ENCODE peak calls at places on chromosomes 16 and 17, in nine cellular contexts. One of them, this sample, is unnamed. For H3K9me3, the result is how much of the 10 kb centered on the place peaks cover.

GRCh38 chr17:14201595-14201994 is 35.1 kb downstream of the CDRT15 start:
- DNase-seq in aorta: no peak
- DNase-seq in K562: no peak
- DNase-seq in AG04450: no peak
- DNase-seq in heart right ventricle: no peak
- DNase-seq in right atrium auricular region: no peak
- DNase-seq in psoas muscle: no peak
- DNase-seq in esophagus squamous epithelium: no peak
- DNase-seq in CD4-positive, CD25-positive, alpha-beta regulatory T cell: peak
- DNase-seq in this sample: no peak

GRCh38 chr16:4463522-4464163 is 10.8 kb downstream of the NMRAL1 start:
- DNase-seq in aorta: no peak
- DNase-seq in K562: no peak
- DNase-seq in AG04450: no peak
- DNase-seq in heart right ventricle: no peak
- DNase-seq in right atrium auricular region: no peak
- DNase-seq in psoas muscle: no peak
- DNase-seq in esophagus squamous epithelium: no peak
- DNase-seq in CD4-positive, CD25-positive, alpha-beta regulatory T cell: no peak
- DNase-seq in this sample: no peak

GRCh38 chr17:69573396-69573795 is 158.9 kb downstream of the MAP2K6 start:
- DNase-seq in aorta: no peak
- DNase-seq in K562: no peak
- DNase-seq in AG04450: no peak
- DNase-seq in heart right ventricle: no peak
- DNase-seq in right atrium auricular region: no peak
- DNase-seq in psoas muscle: no peak
- DNase-seq in esophagus squamous epithelium: no peak
- DNase-seq in CD4-positive, CD25-positive, alpha-beta regulatory T cell: no peak
- DNase-seq in this sample: no peak

GRCh38 chr16:67481561-67482259 is 753 bp upstream of the ATP6V0D1 start:
- DNase-seq in aorta: no peak
- DNase-seq in K562: no peak
- DNase-seq in AG04450: no peak
- DNase-seq in heart right ventricle: peak
- DNase-seq in right atrium auricular region: no peak
- DNase-seq in psoas muscle: peak
- DNase-seq in esophagus squamous epithelium: no peak
- DNase-seq in CD4-positive, CD25-positive, alpha-beta regulatory T cell: peak
- DNase-seq in this sample: peak

GRCh38 chr16:30567991-30568638 is 3.4 kb downstream of the ZNF688 start:
- DNase-seq in aorta: no peak
- DNase-seq in K562: no peak
- DNase-seq in AG04450: peak
- DNase-seq in heart right ventricle: no peak
- DNase-seq in right atrium auricular region: no peak
- DNase-seq in psoas muscle: no peak
- DNase-seq in esophagus squamous epithelium: no peak
- DNase-seq in CD4-positive, CD25-positive, alpha-beta regulatory T cell: peak
- DNase-seq in this sample: no peak

GRCh38 chr17:79722787-79723186 is 8.0 kb upstream of the ENPP7 start:
- DNase-seq in aorta: no peak
- DNase-seq in K562: no peak
- DNase-seq in AG04450: no peak
- DNase-seq in heart right ventricle: no peak
- DNase-seq in right atrium auricular region: no peak
- DNase-seq in psoas muscle: no peak
- DNase-seq in esophagus squamous epithelium: no peak
- DNase-seq in CD4-positive, CD25-positive, alpha-beta regulatory T cell: no peak
- DNase-seq in this sample: no peak

GRCh38 chr17:27571563-27572129 is 59.3 kb upstream of the LGALS9 start:
- DNase-seq in aorta: no peak
- DNase-seq in K562: no peak
- DNase-seq in AG04450: no peak
- DNase-seq in heart right ventricle: no peak
- DNase-seq in right atrium auricular region: no peak
- DNase-seq in psoas muscle: peak
- DNase-seq in esophagus squamous epithelium: no peak
- DNase-seq in CD4-positive, CD25-positive, alpha-beta regulatory T cell: no peak
- DNase-seq in this sample: no peak

GRCh38 chr16:88747588-88748301 is 37.3 kb downstream of the PIEZO1 start:
- DNase-seq in aorta: no peak
- DNase-seq in K562: peak
- DNase-seq in AG04450: no peak
- DNase-seq in heart right ventricle: no peak
- DNase-seq in right atrium auricular region: no peak
- DNase-seq in psoas muscle: no peak
- DNase-seq in esophagus squamous epithelium: no peak
- DNase-seq in CD4-positive, CD25-positive, alpha-beta regulatory T cell: peak
- DNase-seq in this sample: peak

GRCh38 chr17:42275527-42276358 is 448 bp downstream of the STAT5B start:
- DNase-seq in aorta: peak
- DNase-seq in K562: peak
- DNase-seq in AG04450: peak
- DNase-seq in heart right ventricle: no peak
- DNase-seq in right atrium auricular region: peak
- DNase-seq in psoas muscle: no peak
- DNase-seq in esophagus squamous epithelium: no peak
- DNase-seq in CD4-positive, CD25-positive, alpha-beta regulatory T cell: peak
- DNase-seq in this sample: peak

GRCh38 chr17:27929990-27930389 is 36.8 kb upstream of the LYRM9 start:
- DNase-seq in aorta: no peak
- DNase-seq in K562: no peak
- DNase-seq in AG04450: no peak
- DNase-seq in heart right ventricle: no peak
- DNase-seq in right atrium auricular region: no peak
- DNase-seq in psoas muscle: no peak
- DNase-seq in esophagus squamous epithelium: no peak
- DNase-seq in CD4-positive, CD25-positive, alpha-beta regulatory T cell: no peak
- DNase-seq in this sample: no peak

GRCh38 chr17:64692187-64692586 is 30.1 kb upstream of the SMURF2 start:
- DNase-seq in aorta: no peak
- DNase-seq in K562: no peak
- DNase-seq in AG04450: no peak
- DNase-seq in heart right ventricle: no peak
- DNase-seq in right atrium auricular region: no peak
- DNase-seq in psoas muscle: no peak
- DNase-seq in esophagus squamous epithelium: no peak
- DNase-seq in CD4-positive, CD25-positive, alpha-beta regulatory T cell: no peak
- DNase-seq in this sample: no peak

GRCh38 chr16:12917653-12918052 is 16.3 kb downstream of the SHISA9 start:
- DNase-seq in aorta: no peak
- DNase-seq in K562: no peak
- DNase-seq in AG04450: no peak
- DNase-seq in heart right ventricle: no peak
- DNase-seq in right atrium auricular region: no peak
- DNase-seq in psoas muscle: no peak
- DNase-seq in esophagus squamous epithelium: no peak
- DNase-seq in CD4-positive, CD25-positive, alpha-beta regulatory T cell: no peak
- DNase-seq in this sample: no peak

GRCh38 chr17:81550830-81551457 is 1.2 kb downstream of the FAAP100 start:
- DNase-seq in aorta: no peak
- DNase-seq in K562: no peak
- DNase-seq in AG04450: no peak
- DNase-seq in heart right ventricle: peak
- DNase-seq in right atrium auricular region: no peak
- DNase-seq in psoas muscle: no peak
- DNase-seq in esophagus squamous epithelium: no peak
- DNase-seq in CD4-positive, CD25-positive, alpha-beta regulatory T cell: no peak
- DNase-seq in this sample: no peak

GRCh38 chr16:68370921-68371651 is 60.3 kb downstream of the PRMT7 start:
- DNase-seq in aorta: no peak
- DNase-seq in K562: no peak
- DNase-seq in AG04450: no peak
- DNase-seq in heart right ventricle: no peak
- DNase-seq in right atrium auricular region: no peak
- DNase-seq in psoas muscle: no peak
- DNase-seq in esophagus squamous epithelium: no peak
- DNase-seq in CD4-positive, CD25-positive, alpha-beta regulatory T cell: peak
- DNase-seq in this sample: no peak

GRCh38 chr17:67503184-67503583 is 126.1 kb downstream of the PITPNC1 start:
- DNase-seq in aorta: no peak
- DNase-seq in K562: no peak
- DNase-seq in AG04450: no peak
- DNase-seq in heart right ventricle: no peak
- DNase-seq in right atrium auricular region: no peak
- DNase-seq in psoas muscle: no peak
- DNase-seq in esophagus squamous epithelium: no peak
- DNase-seq in CD4-positive, CD25-positive, alpha-beta regulatory T cell: no peak
- DNase-seq in this sample: no peak

GRCh38 chr17:40373324-40373723 is 8.8 kb upstream of the GJD3 start:
- DNase-seq in aorta: no peak
- DNase-seq in K562: no peak
- DNase-seq in AG04450: no peak
- DNase-seq in heart right ventricle: no peak
- DNase-seq in right atrium auricular region: no peak
- DNase-seq in psoas muscle: no peak
- DNase-seq in esophagus squamous epithelium: no peak
- DNase-seq in CD4-positive, CD25-positive, alpha-beta regulatory T cell: no peak
- DNase-seq in this sample: no peak

GRCh38 chr17:6755731-6756184 is at the start of gene XAF1:
- DNase-seq in aorta: no peak
- DNase-seq in K562: no peak
- DNase-seq in AG04450: peak
- DNase-seq in heart right ventricle: peak
- DNase-seq in right atrium auricular region: no peak
- DNase-seq in psoas muscle: no peak
- DNase-seq in esophagus squamous epithelium: no peak
- DNase-seq in CD4-positive, CD25-positive, alpha-beta regulatory T cell: peak
- DNase-seq in this sample: no peak

GRCh38 chr17:9360610-9361571 is 214.7 kb downstream of the STX8 start:
- DNase-seq in aorta: peak
- DNase-seq in K562: no peak
- DNase-seq in AG04450: peak
- DNase-seq in heart right ventricle: no peak
- DNase-seq in right atrium auricular region: no peak
- DNase-seq in psoas muscle: peak
- DNase-seq in esophagus squamous epithelium: no peak
- DNase-seq in CD4-positive, CD25-positive, alpha-beta regulatory T cell: no peak
- DNase-seq in this sample: no peak

GRCh38 chr17:20080513-20080912 is 71.4 kb downstream of the SPECC1 start:
- DNase-seq in aorta: no peak
- DNase-seq in K562: no peak
- DNase-seq in AG04450: no peak
- DNase-seq in heart right ventricle: no peak
- DNase-seq in right atrium auricular region: peak
- DNase-seq in psoas muscle: no peak
- DNase-seq in esophagus squamous epithelium: no peak
- DNase-seq in CD4-positive, CD25-positive, alpha-beta regulatory T cell: no peak
- DNase-seq in this sample: no peak

GRCh38 chr16:63323055-63323454 is 1286.8 kb upstream of the CDH8 start:
- DNase-seq in aorta: no peak
- DNase-seq in K562: no peak
- DNase-seq in AG04450: no peak
- DNase-seq in heart right ventricle: no peak
- DNase-seq in right atrium auricular region: no peak
- DNase-seq in psoas muscle: no peak
- DNase-seq in esophagus squamous epithelium: no peak
- DNase-seq in CD4-positive, CD25-positive, alpha-beta regulatory T cell: no peak
- DNase-seq in this sample: no peak

GRCh38 chr16:1162701-1163566 is 10.0 kb downstream of the CACNA1H start:
- DNase-seq in aorta: no peak
- DNase-seq in K562: no peak
- DNase-seq in AG04450: no peak
- DNase-seq in heart right ventricle: no peak
- DNase-seq in right atrium auricular region: no peak
- DNase-seq in psoas muscle: no peak
- DNase-seq in esophagus squamous epithelium: no peak
- DNase-seq in CD4-positive, CD25-positive, alpha-beta regulatory T cell: no peak
- DNase-seq in this sample: no peak

GRCh38 chr17:75059369-75060345 is 12.6 kb downstream of the KCTD2 start:
- DNase-seq in aorta: peak
- DNase-seq in K562: no peak
- DNase-seq in AG04450: peak
- DNase-seq in heart right ventricle: no peak
- DNase-seq in right atrium auricular region: no peak
- DNase-seq in psoas muscle: no peak
- DNase-seq in esophagus squamous epithelium: no peak
- DNase-seq in CD4-positive, CD25-positive, alpha-beta regulatory T cell: peak
- DNase-seq in this sample: peak

DNA sequence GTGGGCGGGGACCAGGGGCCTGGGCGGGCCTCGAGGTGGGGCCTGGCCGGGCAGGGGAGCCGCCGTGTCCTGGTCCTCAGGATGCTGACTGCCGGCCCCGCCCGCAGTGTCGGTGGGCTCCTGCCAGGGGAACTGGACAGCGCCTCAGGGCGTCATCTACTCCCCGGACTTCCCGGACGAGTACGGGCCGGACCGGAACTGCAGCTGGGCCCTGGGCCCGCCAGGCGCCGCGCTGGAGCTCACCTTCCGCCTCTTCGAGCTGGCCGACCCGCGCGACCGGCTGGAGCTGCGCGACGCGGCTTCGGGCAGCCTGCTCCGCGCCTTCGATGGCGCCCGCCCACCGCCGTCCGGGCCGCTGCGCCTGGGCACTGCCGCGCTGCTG is 2.4 kb upstream of the PAQR4 start:
- DNase-seq in aorta: no peak
- DNase-seq in K562: no peak
- DNase-seq in AG04450: no peak
- DNase-seq in heart right ventricle: no peak
- DNase-seq in right atrium auricular region: no peak
- DNase-seq in psoas muscle: no peak
- DNase-seq in esophagus squamous epithelium: no peak
- DNase-seq in CD4-positive, CD25-positive, alpha-beta regulatory T cell: no peak
- DNase-seq in this sample: no peak
- H3K9me3 ChIP-seq in aorta: under half
- H3K9me3 ChIP-seq in K562: under half
- H3K9me3 ChIP-seq in AG04450: under half
- H3K9me3 ChIP-seq in heart right ventricle: under half
- H3K9me3 ChIP-seq in right atrium auricular region: under half
- H3K9me3 ChIP-seq in psoas muscle: under half
- H3K9me3 ChIP-seq in esophagus squamous epithelium: under half
- H3K9me3 ChIP-seq in CD4-positive, CD25-positive, alpha-beta regulatory T cell: under half
- H3K9me3 ChIP-seq in this sample: under half

GRCh38 chr17:30571921-30572320 is 94.7 kb downstream of the GOSR1 start:
- DNase-seq in aorta: peak
- DNase-seq in K562: no peak
- DNase-seq in AG04450: no peak
- DNase-seq in heart right ventricle: no peak
- DNase-seq in right atrium auricular region: no peak
- DNase-seq in psoas muscle: no peak
- DNase-seq in esophagus squamous epithelium: no peak
- DNase-seq in CD4-positive, CD25-positive, alpha-beta regulatory T cell: no peak
- DNase-seq in this sample: no peak
- H3K27ac ChIP-seq in aorta: no peak
- H3K27ac ChIP-seq in K562: no peak
- H3K27ac ChIP-seq in AG04450: no peak
- H3K27ac ChIP-seq in heart right ventricle: no peak
- H3K27ac ChIP-seq in right atrium auricular region: no peak
- H3K27ac ChIP-seq in psoas muscle: no peak
- H3K27ac ChIP-seq in esophagus squamous epithelium: no peak
- H3K27ac ChIP-seq in CD4-positive, CD25-positive, alpha-beta regulatory T cell: no peak
- H3K27ac ChIP-seq in this sample: no peak

GRCh38 chr16:31899505-31899904 is 25.9 kb downstream of the ZNF267 start:
- DNase-seq in aorta: no peak
- DNase-seq in K562: no peak
- DNase-seq in AG04450: no peak
- DNase-seq in heart right ventricle: no peak
- DNase-seq in right atrium auricular region: no peak
- DNase-seq in psoas muscle: no peak
- DNase-seq in esophagus squamous epithelium: no peak
- DNase-seq in CD4-positive, CD25-positive, alpha-beta regulatory T cell: no peak
- DNase-seq in this sample: no peak
- H3K9me3 ChIP-seq in aorta: under half
- H3K9me3 ChIP-seq in K562: under half
- H3K9me3 ChIP-seq in AG04450: under half
- H3K9me3 ChIP-seq in heart right ventricle: under half
- H3K9me3 ChIP-seq in right atrium auricular region: under half
- H3K9me3 ChIP-seq in psoas muscle: under half
- H3K9me3 ChIP-seq in esophagus squamous epithelium: under half
- H3K9me3 ChIP-seq in CD4-positive, CD25-positive, alpha-beta regulatory T cell: under half
- H3K9me3 ChIP-seq in this sample: under half

GRCh38 chr16:71784093-71784492 is 24.5 kb downstream of the AP1G1 start:
- DNase-seq in aorta: no peak
- DNase-seq in K562: no peak
- DNase-seq in AG04450: no peak
- DNase-seq in heart right ventricle: no peak
- DNase-seq in right atrium auricular region: no peak
- DNase-seq in psoas muscle: no peak
- DNase-seq in esophagus squamous epithelium: no peak
- DNase-seq in CD4-positive, CD25-positive, alpha-beta regulatory T cell: no peak
- DNase-seq in this sample: no peak
- H3K27ac ChIP-seq in aorta: no peak
- H3K27ac ChIP-seq in K562: no peak
- H3K27ac ChIP-seq in AG04450: no peak
- H3K27ac ChIP-seq in heart right ventricle: no peak
- H3K27ac ChIP-seq in right atrium auricular region: no peak
- H3K27ac ChIP-seq in psoas muscle: no peak
- H3K27ac ChIP-seq in esophagus squamous epithelium: no peak
- H3K27ac ChIP-seq in CD4-positive, CD25-positive, alpha-beta regulatory T cell: no peak
- H3K27ac ChIP-seq in this sample: no peak

This sample was measured in SJCRH30.